ENCODE peak calls at places on chromosomes 4 and X, in seven cellular contexts. K, P, N, I, H, B and A are unnamed samples.

GRCh38 chr4:90120037-90120436 is 7.2 kb upstream of the CCSER1 start:
- DNase-seq in I (no peak), P (peak; percentile 3), N (no peak), H (no peak), K (peak; percentile 10), B (no peak), A (no peak)

GRCh38 chr4:113639311-113639710 is 122.2 kb downstream of the CAMK2D start:
- DNase-seq in H (no peak), B (no peak), N (peak; percentile 43), K (no peak), I (no peak), P (no peak), A (no peak)

GRCh38 chrX:111561851-111562250 is 50.4 kb downstream of the SERTM2 start:
- DNase-seq in N (no peak), P (no peak), H (no peak), B (no peak), I (no peak), K (no peak), A (peak; percentile 17)

GRCh38 chrX:133468081-133468480 is 52.8 kb upstream of the GPC4 start:
- DNase-seq in P (no peak), I (no peak), N (no peak), B (no peak), H (no peak), K (peak; percentile 40), A (no peak)

GRCh38 chrX:109934434-109934833 is 68.5 kb upstream of the TMEM164 start:
- DNase-seq in B (no peak), P (no peak), K (no peak), H (no peak), N (no peak), I (no peak), A (no peak)

GRCh38 chr4:108738307-108738706 is 24.5 kb downstream of the ETNPPL start:
- DNase-seq in H (peak; percentile 12), B (no peak), P (no peak), N (no peak), K (no peak), I (no peak), A (no peak)

GRCh38 chr4:52840531-52841350 is 21.4 kb upstream of the RASL11B start:
- DNase-seq in K (no peak), P (peak; percentile 32), N (no peak), I (no peak), H (no peak), B (no peak), A (no peak)

GRCh38 chrX:153457136-153457825 is 11.4 kb upstream of the TREX2 start:
- DNase-seq in P (no peak), K (no peak), H (no peak), N (no peak), I (no peak), B (no peak), A (no peak)